ENCODE peak calls at places on chromosomes 12 and 14, in eight cellular contexts. M, Y, S, L, V, Q, G and K are unnamed samples.

GRCh38 chr12:49491823-49492222 is 47.0 kb upstream of the KCNH3 start:
- DNase-seq in Q (no peak), V (no peak), G (no peak), M (no peak), L (no peak), S (peak), Y (no peak), K (no peak)

GRCh38 chr14:53355581-53356112 is 202.5 kb upstream of the DDHD1 start:
- DNase-seq in Q (peak), L (no peak), V (peak), M (no peak), Y (peak), S (peak), G (peak), K (peak)

GRCh38 chr12:26182377-26182776 is 13.0 kb upstream of the SSPN start:
- DNase-seq in M (no peak), Y (no peak), V (no peak), S (no peak), G (no peak), Q (no peak), L (no peak), K (no peak)

GRCh38 chr12:50211392-50212070 is 44.4 kb upstream of the CERS5 start:
- DNase-seq in Q (no peak), S (no peak), V (peak), Y (no peak), L (no peak), M (no peak), G (no peak), K (no peak)

GRCh38 chr12:101174576-101174975 is 35.5 kb downstream of the SLC5A8 start:
- DNase-seq in L (no peak), S (peak), M (no peak), V (no peak), G (no peak), Y (no peak), Q (no peak), K (no peak)

GRCh38 chr12:113161415-113162016 is 12.0 kb downstream of the CFAP73 start:
- DNase-seq in V (peak), S (no peak), G (no peak), L (no peak), Q (peak), M (peak), Y (peak), K (no peak)

GRCh38 chr12:90102957-90103652 is 394.5 kb upstream of the ATP2B1 start:
- DNase-seq in S (peak), G (peak), Q (peak), L (peak), Y (peak), M (peak), V (peak), K (no peak)

GRCh38 chr12:6638305-6638704 is 2.5 kb upstream of the LPAR5 start:
- DNase-seq in M (no peak), G (no peak), Q (no peak), S (no peak), V (no peak), Y (no peak), L (no peak), K (no peak)

GRCh38 chr12:62772556-62772955 is 162.4 kb downstream of the PPM1H start:
- DNase-seq in Q (no peak), M (no peak), L (no peak), S (no peak), V (peak), G (no peak), Y (no peak), K (no peak)

GRCh38 chr12:64256166-64256800 is 34.2 kb upstream of the KICS2 start:
- DNase-seq in L (no peak), Q (peak), M (peak), Y (no peak), G (peak), S (peak), V (peak), K (peak)

GRCh38 chr12:44930972-44931600 is 55.0 kb upstream of the NELL2 start:
- DNase-seq in V (peak), Y (peak), M (peak), S (peak), G (peak), L (no peak), Q (peak), K (peak)

GRCh38 chr14:57889245-57889644 is 23.4 kb upstream of the SLC35F4 start:
- DNase-seq in L (no peak), Q (no peak), Y (no peak), V (peak), S (peak), M (no peak), G (peak), K (no peak)

GRCh38 chr12:7091660-7092228 is 501 bp downstream of the C1R start:
- DNase-seq in L (no peak), Q (no peak), Y (no peak), S (no peak), G (no peak), V (no peak), M (no peak), K (no peak)

GRCh38 chr14:52694761-52695480 is 437 bp downstream of the ERO1A start:
- DNase-seq in G (peak), V (peak), Y (peak), L (peak), M (peak), Q (peak), S (peak), K (no peak)

GRCh38 chr12:74415633-74416032 is 122.0 kb upstream of the ATXN7L3B start:
- DNase-seq in L (no peak), Q (peak), Y (no peak), S (peak), G (peak), M (peak), V (peak), K (no peak)

GRCh38 chr12:107459649-107460048 is 225.9 kb upstream of the PWP1 start:
- DNase-seq in L (no peak), S (no peak), Y (no peak), G (no peak), V (no peak), Q (no peak), M (no peak), K (no peak)

DNA sequence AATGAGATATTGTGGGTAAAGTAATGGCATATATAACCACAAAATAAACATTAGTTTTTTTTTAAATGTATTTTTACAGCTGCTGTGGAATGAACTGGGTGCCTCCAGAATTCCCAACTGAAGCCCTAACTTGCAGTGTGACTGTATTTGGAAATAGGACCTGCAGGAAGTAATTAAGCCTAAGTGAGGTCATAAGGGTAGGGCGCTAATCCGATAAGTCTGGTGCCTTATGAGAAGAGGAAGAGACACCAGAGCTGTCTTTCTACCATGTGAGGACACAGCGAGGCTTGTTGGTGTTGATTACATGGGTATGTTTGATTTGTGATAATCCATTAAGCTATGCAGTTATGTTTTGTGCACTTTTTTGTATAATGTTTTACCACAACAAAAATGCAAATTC is 136.8 kb downstream of the TPH2 start:
- DNase-seq in Q (no peak), S (no peak), L (no peak), G (no peak), Y (no peak), M (no peak), V (no peak), K (no peak)
- H3K27ac ChIP-seq in Q (no peak), S (no peak), L (no peak), G (no peak), Y (no peak), M (no peak), V (no peak), K (no peak)

GRCh38 chr12:47277972-47278448 is 198.3 kb upstream of the AMIGO2 start:
- DNase-seq in M (peak), V (peak), Y (peak), L (no peak), G (peak), S (peak), Q (no peak), K (peak)

GRCh38 chr12:47273191-47273626 is 193.4 kb upstream of the AMIGO2 start:
- DNase-seq in S (no peak), G (no peak), L (no peak), Y (no peak), M (peak), V (peak), Q (no peak), K (no peak)

GRCh38 chr12:47277071-47277408 is 197.3 kb upstream of the AMIGO2 start:
- DNase-seq in G (no peak), V (no peak), S (no peak), Y (no peak), Q (no peak), M (no peak), L (no peak), K (no peak)

GRCh38 chr12:47274725-47275124 is 195.0 kb upstream of the AMIGO2 start:
- DNase-seq in L (no peak), G (no peak), S (no peak), M (no peak), Q (no peak), Y (no peak), V (no peak), K (no peak)

DNA sequence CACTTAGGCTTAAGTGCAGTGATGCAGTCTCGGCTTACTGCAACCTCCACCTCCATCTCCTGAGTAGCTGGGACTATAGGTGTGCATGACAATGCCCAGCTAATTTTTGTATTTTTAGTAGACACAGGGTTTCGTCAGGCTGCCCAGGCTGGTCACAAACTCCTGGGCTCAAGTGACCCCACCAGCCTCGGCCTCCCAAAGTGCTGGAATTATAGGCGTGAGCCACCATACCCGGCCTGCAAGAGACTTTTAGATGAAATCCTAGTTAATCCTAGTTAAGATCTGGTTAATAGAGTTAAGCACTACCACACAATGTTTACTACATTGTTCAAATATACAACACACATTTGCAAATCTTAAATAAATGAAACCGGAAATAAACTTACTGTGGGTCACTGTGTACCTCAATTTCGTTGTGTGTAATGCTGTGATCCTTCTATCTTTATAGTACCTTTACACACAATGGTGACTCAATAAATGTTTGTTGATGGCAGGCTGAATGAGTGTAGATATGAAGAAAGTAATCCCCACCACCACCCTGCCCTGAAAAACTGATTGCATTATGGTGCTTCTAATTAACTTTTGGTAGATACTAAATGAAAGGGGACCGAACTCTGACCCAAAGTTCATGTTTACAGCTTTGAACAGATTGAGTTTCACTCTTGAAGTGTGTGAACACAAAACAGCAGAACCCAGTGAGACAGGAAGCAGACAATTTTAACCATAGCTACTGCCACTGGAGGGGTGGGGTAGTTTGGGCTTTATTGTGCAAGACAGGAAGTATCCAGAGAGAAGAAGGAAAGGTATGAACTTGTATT is 196.7 kb upstream of the AMIGO2 start:
- DNase-seq in M (peak), S (peak), V (peak), G (peak), Y (peak), Q (no peak), L (peak), K (no peak)
- H2AFZ ChIP-seq in M (peak), S (peak), V (peak), G (no peak), Y (peak), Q (no peak), L (no peak), K (no peak)

GRCh38 chr14:104650057-104650980 is 39.1 kb upstream of the INF2 start:
- DNase-seq in G (peak), M (peak), V (peak), S (peak), Q (peak), Y (no peak), L (no peak), K (no peak)
- TF ChIP-seq EZH2 in G (no peak), M (no peak), V (no peak), S (no peak), Q (peak), Y (no peak), L (no peak), K (no peak)

DNA sequence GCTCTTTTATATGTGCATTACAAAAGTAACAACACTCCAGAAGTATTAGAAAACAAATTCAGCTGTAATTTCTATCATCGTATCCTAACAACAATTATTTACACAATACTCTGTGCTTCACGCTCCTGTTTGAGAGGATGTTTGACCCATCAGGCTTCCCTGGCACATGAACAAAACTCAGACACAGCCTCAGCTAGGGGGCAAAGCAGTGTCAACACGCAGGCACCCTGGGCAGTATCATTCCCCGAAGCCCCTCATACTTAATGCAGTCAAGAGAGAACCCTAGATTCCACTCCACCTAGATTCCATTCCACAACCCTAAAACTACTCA is 15.4 kb downstream of the MANSC1 start:
- DNase-seq in Q (no peak), L (no peak), S (no peak), V (no peak), M (no peak), Y (no peak), G (no peak), K (no peak)
- H3K27ac ChIP-seq in Q (no peak), L (no peak), S (no peak), V (peak), M (no peak), Y (no peak), G (no peak), K (no peak)